ENCODE peak calls at places on chromosomes 13 and 19, in six cellular contexts. A is OCI-LY7, O is GM23338, R is left ventricle myocardium inferior, C is dorsolateral prefrontal cortex, M is body of pancreas. S is an unnamed sample.
A peak's percentile ranks its signal among the peaks of the same experiment; 100 is the strongest.

GRCh38 chr19:16404396-16404795 is 67.4 kb downstream of the EPS15L1 start:
- DNase-seq in M (no peak), O (no peak), A (no peak), C (no peak), R (no peak), S (no peak)

GRCh38 chr13:23610187-23610576 is 40.0 kb downstream of the TNFRSF19 start:
- DNase-seq in M (no peak), O (no peak), A (no peak), C (no peak), R (peak; percentile 58), S (no peak)

GRCh38 chr13:80168089-80168850 is 172.7 kb downstream of the SPRY2 start:
- DNase-seq in M (no peak), C (no peak), O (no peak), R (no peak), A (no peak), S (no peak)

GRCh38 chr13:52455677-52456041 is 381 bp downstream of the CKAP2 start:
- DNase-seq in R (peak; percentile 65), A (peak; percentile 87), M (peak; percentile 69), O (peak; percentile 94), C (peak; percentile 48), S (peak; percentile 68)

GRCh38 chr13:111541752-111542529 is 221.5 kb downstream of the TEX29 start:
- DNase-seq in R (no peak), O (no peak), C (no peak), M (no peak), A (no peak), S (no peak)

GRCh38 chr13:57017357-57017756 is 123.4 kb upstream of the PRR20A start:
- DNase-seq in M (no peak), A (no peak), C (no peak), O (no peak), R (no peak), S (no peak)

GRCh38 chr19:48714759-48715261 is 4.7 kb downstream of the MAMSTR start:
- DNase-seq in R (no peak), O (no peak), C (no peak), M (no peak), A (no peak), S (no peak)

GRCh38 chr13:30818323-30818960 is 83.1 kb downstream of the ALOX5AP start:
- DNase-seq in C (no peak), O (no peak), M (no peak), R (no peak), A (no peak), S (no peak)

GRCh38 chr13:42270857-42271215 is 1.1 kb upstream of the AKAP11 start:
- DNase-seq in A (no peak), R (no peak), C (no peak), O (no peak), M (no peak), S (no peak)

GRCh38 chr19:6087074-6087506 is 23.2 kb downstream of the RFX2 start:
- DNase-seq in O (peak; percentile 18), C (no peak), M (no peak), R (no peak), A (peak; percentile 56), S (no peak)

GRCh38 chr19:426725-427445 is 17.9 kb upstream of the C2CD4C start:
- DNase-seq in R (no peak), A (no peak), O (peak; percentile 51), M (no peak), C (no peak), S (no peak)

GRCh38 chr13:80586356-80586755 is 245.4 kb upstream of the SPRY2 start:
- DNase-seq in M (no peak), C (no peak), O (no peak), A (no peak), R (no peak), S (no peak)

GRCh38 chr13:107441279-107441678 is 774.1 kb downstream of the LIG4 start:
- DNase-seq in A (no peak), C (no peak), O (no peak), R (no peak), M (no peak), S (no peak)

GRCh38 chr13:84445776-84446175 is 563.5 kb upstream of the SLITRK1 start:
- DNase-seq in M (no peak), A (no peak), C (no peak), R (no peak), O (no peak), S (peak; percentile 72)

GRCh38 chr13:94967183-94968039 is 255.1 kb upstream of the SOX21 start:
- DNase-seq in M (no peak), C (no peak), O (peak; percentile 74), A (no peak), R (no peak), S (no peak)

GRCh38 chr19:42528354-42529247 is at the start of gene CEACAM1:
- DNase-seq in C (no peak), A (peak; percentile 68), R (no peak), M (peak; percentile 36), O (no peak), S (no peak)

GRCh38 chr19:54429176-54429495 is 13.9 kb downstream of the TTYH1 start:
- DNase-seq in O (no peak), M (no peak), A (no peak), C (no peak), R (no peak), S (no peak)

GRCh38 chr13:37481005-37481857 is 117.3 kb downstream of the POSTN start:
- DNase-seq in C (no peak), R (no peak), A (no peak), O (no peak), M (no peak), S (no peak)

GRCh38 chr13:63481334-63481733 is 2065.7 kb upstream of the PCDH20 start:
- DNase-seq in R (no peak), A (no peak), O (no peak), C (no peak), M (no peak), S (no peak)
- H3K27ac ChIP-seq in R (no peak overlapping the region), A (no peak overlapping the region), O (peak overlapping the region; percentile 56), C (no peak overlapping the region), M (no peak overlapping the region), S (no peak overlapping the region)

GRCh38 chr19:39623946-39624345 is 21.6 kb downstream of the LGALS13 start:
- DNase-seq in O (peak; percentile 43), C (no peak), R (no peak), A (no peak), M (no peak), S (no peak)
- H3K27ac ChIP-seq in O (no peak overlapping the region), C (no peak overlapping the region), R (no peak overlapping the region), A (no peak overlapping the region), M (no peak overlapping the region), S (no peak overlapping the region)

DNA sequence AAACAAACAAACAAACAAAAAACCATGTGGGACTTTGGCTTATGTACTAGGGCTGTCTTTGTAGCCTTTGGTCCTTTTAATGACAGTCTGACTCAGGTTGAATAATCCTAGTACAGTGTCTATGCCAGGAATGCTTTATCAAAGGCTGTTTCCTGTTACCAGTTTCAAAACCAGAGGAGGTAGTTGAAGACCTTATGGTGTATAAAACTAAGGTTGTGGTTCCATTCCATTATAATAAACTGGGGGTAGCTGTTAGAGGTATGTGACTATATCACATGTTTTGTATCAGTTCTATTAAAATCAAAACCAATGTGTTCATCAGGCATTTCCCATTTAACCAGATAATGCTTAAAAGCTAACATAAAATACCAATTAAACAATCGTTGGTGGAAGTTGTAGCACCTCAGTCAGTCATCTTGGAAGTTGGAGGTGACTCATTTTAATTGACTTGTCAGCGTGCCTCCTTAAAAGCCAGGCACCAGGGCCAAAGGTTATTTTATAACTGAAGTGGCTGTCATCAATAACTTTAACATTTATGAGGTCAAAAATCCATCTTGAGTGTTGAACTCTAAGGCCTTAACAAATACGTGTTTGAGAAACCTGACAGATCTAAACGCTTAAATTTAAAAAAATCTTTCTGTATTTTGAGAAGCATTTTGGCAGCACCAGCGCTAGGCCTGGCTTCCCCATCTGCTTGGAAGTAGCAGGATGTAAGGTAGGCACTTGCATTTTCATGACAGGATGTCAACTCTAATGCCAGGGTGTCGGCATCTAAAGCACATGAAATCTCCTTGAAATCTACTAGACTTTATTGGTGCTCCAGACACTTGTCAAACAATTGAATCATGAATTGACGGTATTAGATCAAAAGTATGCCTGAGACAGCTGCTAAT is 162.5 kb downstream of the LMO7 start:
- DNase-seq in A (no peak), M (no peak), O (no peak), C (no peak), R (no peak), S (no peak)
- H3K27ac ChIP-seq in A (no peak overlapping the region), M (no peak overlapping the region), O (no peak overlapping the region), C (no peak overlapping the region), R (peak overlapping the region; percentile 88), S (peak overlapping the region; percentile 30)

DNA sequence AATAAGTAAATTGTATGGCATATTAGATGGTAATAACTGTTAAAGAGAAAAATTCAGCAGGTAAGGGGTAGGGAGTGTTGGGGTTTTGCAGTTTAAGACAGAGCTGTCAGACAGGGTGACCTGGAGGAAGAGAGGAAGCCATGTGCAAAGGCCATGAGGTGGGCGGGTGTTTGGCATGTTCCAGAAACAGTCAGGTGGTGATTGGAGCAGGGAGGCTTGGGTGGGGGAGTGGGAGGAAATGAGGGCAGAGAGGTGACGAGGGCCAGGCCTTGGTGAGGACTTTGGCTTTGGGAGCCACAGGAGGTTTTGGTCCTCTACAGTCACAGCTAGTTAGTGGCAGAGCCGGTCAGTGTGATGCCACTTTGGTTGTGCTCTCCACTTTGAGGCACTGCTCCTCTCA is 20.1 kb downstream of the RYR1 start:
- DNase-seq in M (no peak), A (no peak), O (no peak), C (no peak), R (no peak), S (no peak)
- H3K27ac ChIP-seq in M (no peak overlapping the region), A (no peak overlapping the region), O (no peak overlapping the region), C (no peak overlapping the region), R (no peak overlapping the region), S (no peak overlapping the region)

DNA sequence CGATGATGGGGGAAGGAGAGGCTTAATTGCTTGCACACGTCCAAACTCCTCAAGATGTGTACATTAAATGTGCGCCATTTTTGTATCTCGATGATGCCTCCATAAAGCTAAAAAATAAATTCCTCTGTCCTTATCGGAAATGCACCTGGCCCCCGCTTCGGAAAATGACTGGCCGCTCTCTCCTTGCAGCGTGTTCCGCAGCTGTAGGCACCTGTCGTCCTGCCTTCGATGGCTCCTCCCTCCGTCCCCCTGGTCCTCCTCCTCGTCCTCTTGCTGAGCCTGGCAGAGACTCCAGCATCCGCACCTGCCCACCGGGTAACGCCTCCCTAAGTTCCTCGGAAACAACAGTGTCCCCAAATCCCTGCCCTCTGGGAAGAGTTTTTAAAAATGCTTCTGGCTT is 1.1 kb downstream of the GALP start:
- DNase-seq in M (no peak), C (no peak), O (no peak), R (no peak), A (no peak), S (no peak)
- H3K27ac ChIP-seq in M (no peak overlapping the region), C (no peak overlapping the region), O (no peak overlapping the region), R (no peak overlapping the region), A (no peak overlapping the region), S (no peak overlapping the region)

DNA sequence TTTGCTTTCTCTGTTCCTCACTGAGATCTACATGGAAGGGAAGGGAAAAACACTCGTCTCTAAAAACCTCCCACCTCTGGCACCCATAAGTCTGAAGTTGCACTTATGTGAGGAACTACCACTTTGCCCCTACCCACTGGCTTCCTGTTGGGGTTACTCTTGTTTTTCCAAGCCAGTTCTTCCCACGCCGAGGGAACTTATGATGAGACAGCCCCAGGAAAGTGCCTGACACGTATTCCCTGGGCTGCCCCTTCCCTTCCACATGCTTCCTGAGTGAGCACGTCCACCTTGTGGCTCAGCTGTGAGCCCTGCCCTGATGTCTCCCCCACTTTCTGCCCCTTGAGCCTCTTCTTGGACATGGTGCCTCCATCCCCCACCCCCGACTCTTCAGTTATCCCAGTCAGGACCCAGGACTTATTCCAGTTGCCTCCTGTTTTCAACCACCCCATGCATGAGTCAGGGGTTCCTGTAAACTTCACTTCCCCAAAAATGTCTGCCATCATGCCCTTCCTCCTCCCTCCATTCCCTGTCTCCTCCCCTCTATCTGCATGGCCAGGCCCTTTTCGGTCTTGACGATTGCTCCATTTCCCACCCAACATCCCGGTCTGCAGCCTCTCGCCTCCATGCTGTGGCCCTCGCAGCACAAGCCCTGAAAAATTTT is 5.1 kb upstream of the SIGLEC7 start:
- DNase-seq in R (no peak), C (no peak), O (no peak), A (no peak), M (no peak), S (no peak)
- H3K27ac ChIP-seq in R (peak overlapping the region; percentile 58), C (no peak overlapping the region), O (no peak overlapping the region), A (no peak overlapping the region), M (no peak overlapping the region), S (no peak overlapping the region)